ENCODE peak calls at places on chromosomes 5 and 9, in seven cellular contexts. H is amniotic stem cell, N is small intestine, Z is HFFc6, A is GM23338, F is NCI-H1105, D is astrocyte of the spinal cord. K is an unnamed sample.
A peak's percentile ranks its signal among the peaks of the same experiment; 100 is the strongest.

GRCh38 chr5:158385982-158386381 is 527.0 kb upstream of the CLINT1 start:
- DNase-seq in D (no peak), H (no peak), N (no peak), A (no peak), F (no peak), Z (no peak), K (no peak)

GRCh38 chr5:178292826-178293205 is 60.2 kb upstream of the PHYKPL start:
- DNase-seq in F (no peak), D (no peak), A (no peak), Z (no peak), N (no peak), H (no peak), K (no peak)

GRCh38 chr5:171387970-171388815 is 544 bp downstream of the NPM1 start:
- DNase-seq in F (peak; percentile 40), H (peak; percentile 28), N (peak; percentile 69), D (peak; percentile 72), A (peak; percentile 73), Z (peak; percentile 57), K (peak; percentile 58)

GRCh38 chr9:113673726-113674125 is 202.4 kb upstream of the ZNF618 start:
- DNase-seq in N (no peak), D (no peak), F (no peak), A (no peak), Z (peak; percentile 36), H (no peak), K (no peak)

GRCh38 chr9:109793196-109793595 is 13.2 kb downstream of the PALM2AKAP2 start:
- DNase-seq in H (peak; percentile 70), Z (peak; percentile 93), N (no peak), A (no peak), D (peak; percentile 93), F (no peak), K (no peak)

GRCh38 chr5:112800901-112801300 is 60.2 kb upstream of the SRP19 start:
- DNase-seq in F (no peak), Z (no peak), N (no peak), D (no peak), H (no peak), A (no peak), K (no peak)

GRCh38 chr5:6544561-6544935 is 88.3 kb downstream of the NSUN2 start:
- DNase-seq in N (no peak), D (no peak), H (no peak), A (no peak), Z (no peak), F (no peak), K (no peak)

GRCh38 chr9:99488109-99489042 is 266.3 kb downstream of the SEC61B start:
- DNase-seq in A (no peak), F (no peak), N (no peak), D (no peak), H (no peak), Z (no peak), K (no peak)

GRCh38 chr5:78611161-78611605 is 37.4 kb downstream of the LHFPL2 start:
- DNase-seq in F (no peak), D (no peak), N (no peak), H (no peak), Z (no peak), A (peak; percentile 67), K (no peak)

GRCh38 chr5:135216072-135216812 is 182.2 kb upstream of the PITX1 start:
- DNase-seq in Z (no peak), N (peak; percentile 52), H (no peak), A (no peak), D (no peak), F (no peak), K (no peak)

GRCh38 chr5:156971848-156972525 is 9.0 kb upstream of the TIMD4 start:
- DNase-seq in A (no peak), Z (no peak), N (no peak), H (no peak), D (no peak), F (no peak), K (no peak)

GRCh38 chr9:78296208-78296892 is 575 bp upstream of the PSAT1 start:
- DNase-seq in D (peak; percentile 68), A (peak; percentile 82), H (peak; percentile 22), N (peak; percentile 29), Z (peak; percentile 25), F (peak; percentile 46), K (no peak)

GRCh38 chr9:130707225-130707976 is 13.8 kb downstream of the EXOSC2 start:
- DNase-seq in Z (peak; percentile 34), A (peak; percentile 90), H (peak; percentile 41), F (peak; percentile 38), D (peak; percentile 74), N (peak; percentile 72), K (no peak)

GRCh38 chr5:72271696-72272095 is 48.3 kb downstream of the MRPS27 start:
- DNase-seq in H (no peak), N (no peak), F (no peak), A (no peak), Z (no peak), D (no peak), K (no peak)

GRCh38 chr9:92558612-92559374 is 23.0 kb upstream of the ECM2 start:
- DNase-seq in A (no peak), F (no peak), N (no peak), D (no peak), Z (no peak), H (no peak), K (no peak)

GRCh38 chr5:173573126-173573960 is 43.1 kb downstream of the BOD1 start:
- DNase-seq in A (peak; percentile 81), N (peak; percentile 52), F (peak; percentile 32), H (no peak), D (peak; percentile 61), Z (peak; percentile 57), K (no peak)

GRCh38 chr5:178590924-178591423 is 781 bp upstream of the COL23A1 start:
- DNase-seq in A (no peak), H (no peak), D (no peak), F (no peak), Z (no peak), N (no peak), K (no peak)

GRCh38 chr5:154038241-154038603 is 488 bp downstream of the FAM114A2 start:
- DNase-seq in N (peak; percentile 63), F (peak; percentile 10), A (no peak), H (no peak), D (peak; percentile 25), Z (peak; percentile 1), K (no peak)

GRCh38 chr5:71938886-71939285 is 168.4 kb upstream of the MAP1B start:
- DNase-seq in Z (no peak), H (no peak), D (peak; percentile 20), F (no peak), A (peak; percentile 35), N (peak; percentile 84), K (no peak)

GRCh38 chr9:91274950-91275349 is 86.8 kb downstream of the AUH start:
- DNase-seq in Z (no peak), A (no peak), F (no peak), D (no peak), N (no peak), H (no peak), K (no peak)

GRCh38 chr5:146340260-146341081 is 1.8 kb downstream of the POU4F3 start:
- DNase-seq in N (peak; percentile 15), D (peak; percentile 68), A (peak; percentile 87), H (no peak), Z (peak; percentile 32), F (no peak), K (no peak)

GRCh38 chr5:121698690-121699089 is 153.0 kb upstream of the FTMT start:
- DNase-seq in N (no peak), H (no peak), F (no peak), A (no peak), Z (no peak), D (no peak), K (no peak)

GRCh38 chr5:114857951-114858401 is 311.7 kb downstream of the TRIM36 start:
- DNase-seq in F (no peak), A (peak; percentile 41), N (no peak), D (peak; percentile 19), H (no peak), Z (no peak), K (no peak)

GRCh38 chr9:116340270-116340669 is 186.7 kb downstream of the PAPPA start:
- DNase-seq in Z (no peak), N (no peak), A (no peak), D (no peak), H (no peak), F (no peak), K (no peak)

GRCh38 chr5:132310141-132310834 is 16.1 kb downstream of the SLC22A4 start:
- DNase-seq in A (no peak), N (peak; percentile 39), Z (no peak), D (no peak), F (no peak), H (no peak), K (no peak)

GRCh38 chr5:82004511-82004910 is 32.7 kb downstream of the ATG10 start:
- DNase-seq in D (peak; percentile 41), F (no peak), A (no peak), H (no peak), N (no peak), Z (peak; percentile 7), K (peak; percentile 1)

GRCh38 chr5:28009526-28010025 is 971.2 kb upstream of the CDH9 start:
- DNase-seq in D (peak; percentile 28), N (no peak), Z (no peak), H (no peak), A (no peak), F (no peak), K (no peak)

GRCh38 chr9:124840300-124840833 is 12.9 kb upstream of the WDR38 start:
- DNase-seq in H (no peak), A (peak; percentile 72), D (no peak), N (no peak), F (no peak), Z (no peak), K (no peak)